ENCODE peak calls at places on chromosomes 5 and 9, in eight cellular contexts. P is DMS153; U is activated T-helper 1 cell treated with anti-CD3 and anti-CD28 coated beads, Interleukin-12 subunit alpha, Interleukin-12 subunit beta, Interleukin-2, Interleukin-4 antibody, amounts not matched to agents 30 ng/mL and 10 ng/mL and 1 ng/mL, durations not matched to agents 14 hours and 24 hours and 36 hours; N is head of caudate nucleus; I is activated CD4-positive, alpha-beta T cell treated with anti-CD3 and anti-CD28 coated beads for 48 hours; K is cerebellar cortex; R is A172; F is skeletal muscle cell. D is an unnamed sample.

GRCh38 chr9:92094655-92095054 is 20.6 kb downstream of the SPTLC1 start:
- DNase-seq in P (no peak), U (peak; percentile 17), N (peak; percentile 42), I (peak; percentile 60), K (no peak), R (peak; percentile 36), F (no peak), D (no peak)

GRCh38 chr5:74367241-74367733 is 273.2 kb downstream of the ENC1 start:
- DNase-seq in P (no peak), U (no peak), N (no peak), I (no peak), K (no peak), R (no peak), F (no peak), D (no peak)

GRCh38 chr5:173968154-173968553 is 20.8 kb upstream of the C5orf47 start:
- DNase-seq in P (no peak), U (no peak), N (no peak), I (no peak), K (no peak), R (no peak), F (no peak), D (no peak)

GRCh38 chr5:74682636-74683035 is 2.4 kb upstream of the HEXB start:
- DNase-seq in P (no peak), U (no peak), N (no peak), I (no peak), K (no peak), R (no peak), F (no peak), D (no peak)

GRCh38 chr9:96048116-96048953 is 172.8 kb downstream of the ERCC6L2 start:
- DNase-seq in P (no peak), U (no peak), N (peak; percentile 25), I (peak; percentile 49), K (no peak), R (no peak), F (no peak), D (no peak)

GRCh38 chr5:6820851-6821479 is 107.7 kb downstream of the TENT4A start:
- DNase-seq in P (peak; percentile 77), U (peak; percentile 39), N (no peak), I (peak; percentile 76), K (peak; percentile 54), R (peak; percentile 45), F (no peak), D (peak; percentile 37)

GRCh38 chr5:10653751-10654400 is 90.0 kb downstream of the ANKRD33B start:
- DNase-seq in P (no peak), U (no peak), N (no peak), I (no peak), K (no peak), R (no peak), F (no peak), D (no peak)

GRCh38 chr5:174667526-174667925 is 56.9 kb upstream of the MSX2 start:
- DNase-seq in P (no peak), U (no peak), N (no peak), I (no peak), K (no peak), R (no peak), F (no peak), D (no peak)

GRCh38 chr9:129182625-129183494 is 4.8 kb upstream of the IER5L start:
- DNase-seq in P (no peak), U (no peak), N (no peak), I (peak; percentile 26), K (peak; percentile 72), R (no peak), F (no peak), D (no peak)

GRCh38 chr9:107712390-107712789 is 222.8 kb upstream of the KLF4 start:
- DNase-seq in P (no peak), U (no peak), N (no peak), I (no peak), K (no peak), R (peak; percentile 88), F (peak; percentile 26), D (no peak)

GRCh38 chr5:65734921-65735320 is 12.9 kb downstream of the NLN start:
- DNase-seq in P (no peak), U (no peak), N (no peak), I (no peak), K (no peak), R (no peak), F (no peak), D (no peak)

GRCh38 chr9:122552812-122553211 is at the start of gene OR1N2:
- DNase-seq in P (no peak), U (no peak), N (no peak), I (no peak), K (no peak), R (no peak), F (no peak), D (no peak)

D was measured in effector memory CD8-positive, alpha-beta T cell.